ENCODE peak calls at places on chromosomes 3 and 15, in seven cellular contexts. One of them, this sample, is unnamed.

GRCh38 chr3:168476360-168476980 is 380.7 kb upstream of the GOLIM4 start:
- DNase-seq in tibial nerve: no peak
- DNase-seq in DND-41: no peak
- DNase-seq in HepG2: no peak
- DNase-seq in AG04449: no peak
- DNase-seq in cardiac fibroblast: no peak
- DNase-seq in osteocyte: no peak
- DNase-seq in this sample: no peak

GRCh38 chr3:62876064-62876463 is 848 bp upstream of the CADPS start:
- DNase-seq in tibial nerve: no peak
- DNase-seq in DND-41: peak
- DNase-seq in HepG2: peak
- DNase-seq in AG04449: no peak
- DNase-seq in cardiac fibroblast: peak
- DNase-seq in osteocyte: no peak
- DNase-seq in this sample: no peak

GRCh38 chr3:9179826-9180763 is 69.4 kb downstream of the SRGAP3 start:
- DNase-seq in tibial nerve: no peak
- DNase-seq in DND-41: peak
- DNase-seq in HepG2: no peak
- DNase-seq in AG04449: no peak
- DNase-seq in cardiac fibroblast: no peak
- DNase-seq in osteocyte: no peak
- DNase-seq in this sample: peak

GRCh38 chr15:63488432-63488910 is 15.9 kb upstream of the USP3 start:
- DNase-seq in tibial nerve: no peak
- DNase-seq in DND-41: no peak
- DNase-seq in HepG2: no peak
- DNase-seq in AG04449: no peak
- DNase-seq in cardiac fibroblast: no peak
- DNase-seq in osteocyte: peak
- DNase-seq in this sample: no peak

GRCh38 chr3:114566162-114566755 is 272.4 kb downstream of the TIGIT start:
- DNase-seq in tibial nerve: no peak
- DNase-seq in DND-41: no peak
- DNase-seq in HepG2: no peak
- DNase-seq in AG04449: no peak
- DNase-seq in cardiac fibroblast: peak
- DNase-seq in osteocyte: no peak
- DNase-seq in this sample: no peak

GRCh38 chr3:122021811-122022401 is at the start of gene ILDR1:
- DNase-seq in tibial nerve: no peak
- DNase-seq in DND-41: no peak
- DNase-seq in HepG2: no peak
- DNase-seq in AG04449: no peak
- DNase-seq in cardiac fibroblast: no peak
- DNase-seq in osteocyte: no peak
- DNase-seq in this sample: peak

GRCh38 chr3:23461069-23461468 is 257.9 kb downstream of the UBE2E2 start:
- DNase-seq in tibial nerve: no peak
- DNase-seq in DND-41: no peak
- DNase-seq in HepG2: no peak
- DNase-seq in AG04449: no peak
- DNase-seq in cardiac fibroblast: no peak
- DNase-seq in osteocyte: no peak
- DNase-seq in this sample: no peak

GRCh38 chr3:16849240-16849639 is 35.5 kb upstream of the PLCL2 start:
- DNase-seq in tibial nerve: no peak
- DNase-seq in DND-41: no peak
- DNase-seq in HepG2: no peak
- DNase-seq in AG04449: no peak
- DNase-seq in cardiac fibroblast: peak
- DNase-seq in osteocyte: no peak
- DNase-seq in this sample: peak

GRCh38 chr3:55169608-55170010 is 241.8 kb upstream of the LRTM1 start:
- DNase-seq in tibial nerve: no peak
- DNase-seq in DND-41: no peak
- DNase-seq in HepG2: no peak
- DNase-seq in AG04449: peak
- DNase-seq in cardiac fibroblast: peak
- DNase-seq in osteocyte: no peak
- DNase-seq in this sample: no peak

GRCh38 chr3:55609230-55610100 is 122.4 kb upstream of the WNT5A start:
- DNase-seq in tibial nerve: no peak
- DNase-seq in DND-41: no peak
- DNase-seq in HepG2: no peak
- DNase-seq in AG04449: no peak
- DNase-seq in cardiac fibroblast: no peak
- DNase-seq in osteocyte: no peak
- DNase-seq in this sample: no peak

GRCh38 chr3:119279101-119279554 is 15.1 kb upstream of the ARHGAP31 start:
- DNase-seq in tibial nerve: no peak
- DNase-seq in DND-41: no peak
- DNase-seq in HepG2: no peak
- DNase-seq in AG04449: no peak
- DNase-seq in cardiac fibroblast: peak
- DNase-seq in osteocyte: no peak
- DNase-seq in this sample: peak

GRCh38 chr3:468172-468571 is 271.6 kb downstream of the CHL1 start:
- DNase-seq in tibial nerve: no peak
- DNase-seq in DND-41: no peak
- DNase-seq in HepG2: no peak
- DNase-seq in AG04449: no peak
- DNase-seq in cardiac fibroblast: peak
- DNase-seq in osteocyte: no peak
- DNase-seq in this sample: no peak

GRCh38 chr15:29863438-29863837 is 41.2 kb upstream of the TJP1 start:
- DNase-seq in tibial nerve: no peak
- DNase-seq in DND-41: no peak
- DNase-seq in HepG2: no peak
- DNase-seq in AG04449: no peak
- DNase-seq in cardiac fibroblast: no peak
- DNase-seq in osteocyte: no peak
- DNase-seq in this sample: no peak

DNA sequence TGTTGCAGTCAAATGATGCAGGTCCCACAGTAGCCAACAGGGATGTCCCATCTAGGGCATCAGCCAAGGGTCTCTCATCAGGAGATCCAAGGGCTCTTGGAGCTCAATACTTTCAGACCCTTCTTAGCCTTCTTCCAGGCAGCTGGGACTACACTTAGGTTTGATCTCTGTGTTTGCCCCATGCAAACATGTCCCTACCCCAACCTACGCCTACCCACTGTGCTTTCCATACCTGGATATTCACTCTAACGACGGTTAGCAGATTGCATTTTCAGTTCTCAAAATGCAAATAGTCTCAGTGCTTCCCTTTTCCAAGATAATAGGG is 837 bp upstream of the CEP70 start:
- DNase-seq in tibial nerve: no peak
- DNase-seq in DND-41: no peak
- DNase-seq in HepG2: no peak
- DNase-seq in AG04449: no peak
- DNase-seq in cardiac fibroblast: no peak
- DNase-seq in osteocyte: no peak
- DNase-seq in this sample: no peak
- TF ChIP-seq CTCF in tibial nerve: no peak
- TF ChIP-seq CTCF in DND-41: no peak
- TF ChIP-seq CTCF in HepG2: no peak
- TF ChIP-seq CTCF in AG04449: no peak
- TF ChIP-seq CTCF in cardiac fibroblast: no peak
- TF ChIP-seq CTCF in osteocyte: no peak
- TF ChIP-seq CTCF in this sample: no peak

GRCh38 chr3:108589998-108590323 is 439 bp downstream of the DZIP3 start:
- DNase-seq in tibial nerve: no peak
- DNase-seq in DND-41: no peak
- DNase-seq in HepG2: no peak
- DNase-seq in AG04449: no peak
- DNase-seq in cardiac fibroblast: no peak
- DNase-seq in osteocyte: no peak
- DNase-seq in this sample: no peak
- TF ChIP-seq CTCF in tibial nerve: no peak
- TF ChIP-seq CTCF in DND-41: no peak
- TF ChIP-seq CTCF in HepG2: no peak
- TF ChIP-seq CTCF in AG04449: no peak
- TF ChIP-seq CTCF in cardiac fibroblast: no peak
- TF ChIP-seq CTCF in osteocyte: no peak
- TF ChIP-seq CTCF in this sample: no peak

GRCh38 chr15:60070838-60071493 is 66.9 kb downstream of the FOXB1 start:
- DNase-seq in tibial nerve: no peak
- DNase-seq in DND-41: no peak
- DNase-seq in HepG2: no peak
- DNase-seq in AG04449: peak
- DNase-seq in cardiac fibroblast: peak
- DNase-seq in osteocyte: no peak
- DNase-seq in this sample: no peak
- TF ChIP-seq CTCF in tibial nerve: no peak
- TF ChIP-seq CTCF in DND-41: no peak
- TF ChIP-seq CTCF in HepG2: no peak
- TF ChIP-seq CTCF in AG04449: no peak
- TF ChIP-seq CTCF in cardiac fibroblast: no peak
- TF ChIP-seq CTCF in osteocyte: no peak
- TF ChIP-seq CTCF in this sample: no peak

GRCh38 chr3:24521306-24522154 is 26.9 kb upstream of the THRB start:
- DNase-seq in tibial nerve: peak
- DNase-seq in DND-41: no peak
- DNase-seq in HepG2: peak
- DNase-seq in AG04449: no peak
- DNase-seq in cardiac fibroblast: peak
- DNase-seq in osteocyte: peak
- DNase-seq in this sample: peak
- TF ChIP-seq CTCF in tibial nerve: no peak
- TF ChIP-seq CTCF in DND-41: no peak
- TF ChIP-seq CTCF in HepG2: peak
- TF ChIP-seq CTCF in AG04449: no peak
- TF ChIP-seq CTCF in cardiac fibroblast: no peak
- TF ChIP-seq CTCF in osteocyte: peak
- TF ChIP-seq CTCF in this sample: no peak

GRCh38 chr15:93018574-93018973 is 70.4 kb downstream of the RGMA start:
- DNase-seq in tibial nerve: no peak
- DNase-seq in DND-41: no peak
- DNase-seq in HepG2: no peak
- DNase-seq in AG04449: no peak
- DNase-seq in cardiac fibroblast: peak
- DNase-seq in osteocyte: no peak
- DNase-seq in this sample: no peak
- TF ChIP-seq CTCF in tibial nerve: no peak
- TF ChIP-seq CTCF in DND-41: peak
- TF ChIP-seq CTCF in HepG2: peak
- TF ChIP-seq CTCF in AG04449: no peak
- TF ChIP-seq CTCF in cardiac fibroblast: peak
- TF ChIP-seq CTCF in osteocyte: peak
- TF ChIP-seq CTCF in this sample: no peak

GRCh38 chr3:15271030-15271429 is 61.4 kb downstream of the SH3BP5 start:
- DNase-seq in tibial nerve: no peak
- DNase-seq in DND-41: no peak
- DNase-seq in HepG2: no peak
- DNase-seq in AG04449: no peak
- DNase-seq in cardiac fibroblast: no peak
- DNase-seq in osteocyte: peak
- DNase-seq in this sample: no peak

GRCh38 chr3:15271785-15272381 is 60.5 kb downstream of the SH3BP5 start:
- DNase-seq in tibial nerve: no peak
- DNase-seq in DND-41: peak
- DNase-seq in HepG2: no peak
- DNase-seq in AG04449: no peak
- DNase-seq in cardiac fibroblast: no peak
- DNase-seq in osteocyte: peak
- DNase-seq in this sample: peak

GRCh38 chr3:15269091-15269989 is 63.0 kb downstream of the SH3BP5 start:
- DNase-seq in tibial nerve: peak
- DNase-seq in DND-41: peak
- DNase-seq in HepG2: no peak
- DNase-seq in AG04449: peak
- DNase-seq in cardiac fibroblast: peak
- DNase-seq in osteocyte: peak
- DNase-seq in this sample: peak

GRCh38 chr3:15273214-15273613 is 59.2 kb downstream of the SH3BP5 start:
- DNase-seq in tibial nerve: no peak
- DNase-seq in DND-41: no peak
- DNase-seq in HepG2: no peak
- DNase-seq in AG04449: no peak
- DNase-seq in cardiac fibroblast: no peak
- DNase-seq in osteocyte: no peak
- DNase-seq in this sample: no peak

DNA sequence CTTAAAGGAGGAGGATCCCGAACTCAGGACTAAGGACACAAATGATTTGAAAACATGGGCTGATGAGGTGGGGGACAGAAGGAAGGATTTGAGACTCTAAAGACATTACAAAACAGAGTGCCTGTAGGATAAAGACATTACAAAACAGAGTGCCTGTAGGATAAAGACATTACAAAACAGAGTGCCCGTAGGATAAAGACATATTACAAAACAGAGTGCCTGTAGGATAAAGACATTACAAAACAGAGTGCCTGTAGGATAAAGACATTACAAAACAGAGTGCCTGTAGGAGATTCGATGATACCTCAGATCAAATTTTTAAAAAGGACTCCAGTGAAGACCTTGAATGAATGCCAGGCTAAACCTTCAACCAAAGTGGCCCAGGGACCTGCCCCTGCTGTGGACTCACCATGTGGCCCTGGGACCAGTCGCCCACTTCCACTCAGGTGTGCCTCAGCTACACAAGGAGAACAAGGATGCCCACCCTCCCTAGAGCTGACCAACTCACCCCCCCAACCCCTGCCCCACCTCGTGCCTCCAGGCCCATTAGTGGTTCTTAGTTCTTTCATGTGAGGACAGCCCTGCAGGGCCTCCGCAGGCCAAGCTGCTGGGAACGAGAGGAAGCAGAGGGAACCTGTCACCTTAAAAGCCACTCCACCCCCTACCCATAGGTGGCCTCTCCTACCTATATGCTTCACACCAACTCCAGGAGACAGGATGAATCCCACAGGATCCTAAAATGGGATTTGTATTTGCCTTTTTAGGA is 59.8 kb downstream of the SH3BP5 start:
- DNase-seq in tibial nerve: no peak
- DNase-seq in DND-41: no peak
- DNase-seq in HepG2: no peak
- DNase-seq in AG04449: no peak
- DNase-seq in cardiac fibroblast: no peak
- DNase-seq in osteocyte: peak
- DNase-seq in this sample: no peak
- TF ChIP-seq CTCF in tibial nerve: no peak
- TF ChIP-seq CTCF in DND-41: peak
- TF ChIP-seq CTCF in HepG2: no peak
- TF ChIP-seq CTCF in AG04449: no peak
- TF ChIP-seq CTCF in cardiac fibroblast: no peak
- TF ChIP-seq CTCF in osteocyte: no peak
- TF ChIP-seq CTCF in this sample: no peak

GRCh38 chr3:172052405-172052804 is 13.0 kb downstream of the FNDC3B start:
- DNase-seq in tibial nerve: no peak
- DNase-seq in DND-41: no peak
- DNase-seq in HepG2: no peak
- DNase-seq in AG04449: no peak
- DNase-seq in cardiac fibroblast: no peak
- DNase-seq in osteocyte: no peak
- DNase-seq in this sample: no peak
- TF ChIP-seq CTCF in tibial nerve: no peak
- TF ChIP-seq CTCF in DND-41: no peak
- TF ChIP-seq CTCF in HepG2: no peak
- TF ChIP-seq CTCF in AG04449: no peak
- TF ChIP-seq CTCF in cardiac fibroblast: no peak
- TF ChIP-seq CTCF in osteocyte: no peak
- TF ChIP-seq CTCF in this sample: no peak

This sample was measured in mucosa of descending colon.